ENCODE peak calls at places on chromosomes 16 and 17, in five cellular contexts. Q, N, Z, V and E are unnamed samples. For H3K4me1, the result is how much of the 10 kb centered on the place peaks cover.

GRCh38 chr17:39668141-39668924 is at the start of gene PNMT:
- DNase-seq in Q (peak), V (peak), Z (no peak), N (peak), E (peak)

GRCh38 chr17:78375401-78376079 is 2.9 kb upstream of the PGS1 start:
- DNase-seq in Q (no peak), V (peak), Z (no peak), N (no peak), E (peak)

GRCh38 chr17:8839410-8839935 is 28.0 kb downstream of the PIK3R6 start:
- DNase-seq in V (no peak), Q (no peak), Z (no peak), N (no peak), E (no peak)

GRCh38 chr17:14903810-14904209 is 361.3 kb downstream of the PMP22 start:
- DNase-seq in Q (no peak), V (no peak), Z (no peak), N (no peak), E (no peak)

GRCh38 chr16:52812945-52813556 is 239.6 kb downstream of the CHD9NB start:
- DNase-seq in V (no peak), Z (no peak), N (no peak), Q (no peak), E (no peak)

GRCh38 chr16:1150511-1150982 is 2.4 kb upstream of the CACNA1H start:
- DNase-seq in Q (no peak), V (no peak), N (no peak), Z (no peak), E (no peak)

GRCh38 chr17:40547079-40547784 is 18.0 kb downstream of the CCR7 start:
- DNase-seq in N (peak), V (peak), Q (no peak), Z (no peak), E (peak)

GRCh38 chr17:35605753-35606152 is 18.6 kb downstream of the AP2B1 start:
- DNase-seq in N (no peak), Z (no peak), Q (no peak), V (no peak), E (no peak)

GRCh38 chr16:66585477-66586239 is 6.4 kb downstream of the CMTM2 start:
- DNase-seq in N (no peak), Z (no peak), V (no peak), Q (no peak), E (no peak)

GRCh38 chr17:79047291-79047920 is 23.4 kb downstream of the C1QTNF1 start:
- DNase-seq in Q (no peak), N (no peak), V (peak), Z (no peak), E (no peak)

GRCh38 chr17:9350083-9350482 is 225.5 kb downstream of the STX8 start:
- DNase-seq in V (no peak), Q (no peak), N (no peak), Z (no peak), E (no peak)

GRCh38 chr17:21816592-21817567 is 124.6 kb downstream of the KCNJ18 start:
- DNase-seq in N (no peak), Q (no peak), V (no peak), Z (no peak), E (no peak)

GRCh38 chr17:1147664-1148063 is 32.1 kb downstream of the ABR start:
- DNase-seq in Z (no peak), N (no peak), V (no peak), Q (peak), E (peak)

GRCh38 chr16:4273858-4274291 is 1.1 kb upstream of the TFAP4 start:
- DNase-seq in V (peak), Z (no peak), Q (peak), N (no peak), E (peak)

GRCh38 chr17:31495049-31495885 is 103.8 kb downstream of the RAB11FIP4 start:
- DNase-seq in V (no peak), N (no peak), Q (no peak), Z (no peak), E (no peak)

GRCh38 chr17:57945999-57946797 is 9.0 kb downstream of the CUEDC1 start:
- DNase-seq in V (no peak), Z (no peak), Q (no peak), N (no peak), E (no peak)

GRCh38 chr16:23434380-23434779 is 18.6 kb downstream of the COG7 start:
- DNase-seq in Q (peak), N (no peak), V (no peak), Z (no peak), E (no peak)

GRCh38 chr16:57888128-57888527 is 82.8 kb downstream of the CNGB1 start:
- DNase-seq in N (no peak), Q (no peak), V (no peak), Z (no peak), E (no peak)

GRCh38 chr17:32671891-32672290 is 185.1 kb downstream of the CDK5R1 start:
- DNase-seq in Q (no peak), N (no peak), V (no peak), Z (no peak), E (peak)

GRCh38 chr17:69084911-69085310 is 24.2 kb upstream of the ABCA9 start:
- DNase-seq in N (no peak), Q (peak), V (no peak), Z (no peak), E (no peak)

GRCh38 chr16:87569601-87570559 is 32.4 kb upstream of the JPH3 start:
- DNase-seq in Z (no peak), Q (no peak), V (no peak), N (no peak), E (no peak)

GRCh38 chr17:34782271-34782670 is 179.0 kb downstream of the CCT6B start:
- DNase-seq in N (no peak), Z (no peak), Q (no peak), V (no peak), E (no peak)

GRCh38 chr17:73803867-73804539 is 159.8 kb upstream of the SDK2 start:
- DNase-seq in Q (no peak), N (no peak), Z (no peak), V (no peak), E (no peak)

GRCh38 chr17:41483531-41483930 is 2.6 kb upstream of the KRT35 start:
- DNase-seq in Q (peak), V (no peak), N (no peak), Z (no peak), E (no peak)

GRCh38 chr17:35965272-35965671 is 16.0 kb downstream of the CCL16 start:
- DNase-seq in N (no peak), Z (no peak), V (no peak), Q (no peak), E (no peak)

GRCh38 chr17:32461853-32462617 is 17.7 kb downstream of the PSMD11 start:
- DNase-seq in Q (peak), Z (no peak), V (no peak), N (peak), E (no peak)

GRCh38 chr17:34721326-34721725 is 141.9 kb downstream of the TMEM132E start:
- DNase-seq in Q (no peak), N (no peak), Z (no peak), V (no peak), E (no peak)

GRCh38 chr17:57747221-57748017 is 2.3 kb upstream of the CCDC182 start:
- DNase-seq in Q (peak), N (peak), Z (no peak), V (no peak), E (no peak)

GRCh38 chr17:35749560-35750412 is 3.3 kb downstream of the GAS2L2 start:
- DNase-seq in Z (no peak), V (no peak), N (no peak), Q (peak), E (no peak)

GRCh38 chr17:6065351-6065750 is 4.8 kb upstream of the WSCD1 start:
- DNase-seq in Z (no peak), V (no peak), N (no peak), Q (no peak), E (no peak)

GRCh38 chr16:85172465-85173071 is 60.3 kb upstream of the CIBAR2 start:
- DNase-seq in Z (no peak), V (no peak), Q (peak), N (no peak), E (no peak)
- H3K4me1 ChIP-seq in Z (under half), V (under half), Q (under half), N (under half), E (half or more)

DNA sequence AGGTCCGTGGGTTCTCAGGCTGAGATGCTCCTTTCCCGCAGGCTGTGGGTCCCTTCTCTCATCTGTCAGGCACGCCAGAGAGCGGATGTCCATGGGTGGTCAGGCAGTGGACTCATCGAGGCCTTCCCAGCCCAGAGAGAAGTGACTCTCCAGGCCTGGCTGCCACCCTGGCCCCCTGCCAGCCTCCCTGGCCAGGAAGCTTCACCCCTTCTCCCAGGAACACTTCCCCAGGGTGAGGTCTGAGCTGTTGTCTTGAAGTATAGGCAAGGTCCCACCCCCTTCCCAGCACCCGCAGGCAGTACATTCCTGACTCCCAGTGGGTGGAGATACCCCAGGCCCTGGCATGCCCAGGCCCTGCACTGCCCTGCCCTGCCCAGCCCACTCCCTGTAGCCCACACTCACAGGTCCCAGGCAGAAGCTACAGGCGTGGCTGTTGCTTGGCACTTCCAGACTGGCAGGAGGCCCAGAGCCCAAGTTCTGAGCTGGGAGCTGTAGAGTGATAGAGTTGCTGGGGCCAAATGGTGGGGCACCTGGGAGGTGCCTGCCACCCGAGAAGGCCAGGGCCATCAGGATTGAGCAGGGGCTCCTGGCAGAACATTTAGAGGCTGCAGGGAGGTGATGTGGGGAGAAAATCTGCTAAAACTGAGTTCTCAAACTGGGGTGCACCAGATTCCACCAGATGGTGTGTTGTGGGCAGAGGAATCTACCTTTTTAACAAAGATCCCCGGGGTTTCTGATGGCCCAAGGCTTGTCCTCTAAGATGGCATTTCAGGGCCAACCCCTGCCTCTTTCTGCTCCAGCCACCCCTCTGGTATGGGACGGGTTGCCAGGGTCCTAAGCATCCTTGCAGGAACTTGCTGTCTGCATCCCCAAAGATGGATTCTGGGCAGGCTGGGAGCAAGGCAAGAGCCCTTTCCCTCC is 6.7 kb downstream of the ITGA3 start:
- DNase-seq in N (no peak), Z (peak), V (peak), Q (no peak), E (peak)
- H3K4me3 ChIP-seq in N (no peak), Z (peak), V (no peak), Q (no peak), E (peak)

GRCh38 chr17:48565024-48565558 is 13.1 kb downstream of the HOXB4 start:
- DNase-seq in N (no peak), Z (no peak), Q (no peak), V (no peak), E (no peak)

GRCh38 chr17:48567646-48568354 is 10.3 kb downstream of the HOXB4 start:
- DNase-seq in Z (no peak), Q (no peak), N (no peak), V (no peak), E (no peak)

GRCh38 chr17:48566717-48567116 is 11.4 kb downstream of the HOXB4 start:
- DNase-seq in V (no peak), Q (no peak), Z (no peak), N (no peak), E (no peak)

GRCh38 chr17:48568499-48569259 is 9.5 kb downstream of the HOXB4 start:
- DNase-seq in Z (no peak), V (no peak), Q (no peak), N (no peak), E (no peak)

DNA sequence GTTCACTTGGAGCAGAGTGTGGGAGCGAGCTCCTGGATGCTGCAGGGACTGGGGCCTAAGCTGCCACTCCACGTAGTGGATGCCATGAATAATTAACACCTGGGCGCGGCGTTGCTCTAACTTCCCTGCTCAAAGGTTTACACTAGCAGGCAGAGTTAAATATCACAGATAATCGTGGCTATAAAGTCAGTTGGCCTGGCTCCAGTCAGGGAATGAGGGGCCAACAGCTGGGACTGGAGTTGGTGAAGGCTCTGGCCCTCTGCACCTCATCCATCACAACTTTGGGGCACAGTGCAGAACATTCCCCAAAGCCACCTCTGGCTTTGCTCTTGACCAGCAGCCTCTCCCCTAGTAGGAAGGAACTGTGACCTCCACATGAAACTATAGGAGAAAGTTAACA is 10.9 kb downstream of the HOXB4 start:
- DNase-seq in V (no peak), N (no peak), Z (no peak), Q (no peak), E (no peak)
- H3K4me1 ChIP-seq in V (under half), N (under half), Z (under half), Q (under half), E (under half)

DNA sequence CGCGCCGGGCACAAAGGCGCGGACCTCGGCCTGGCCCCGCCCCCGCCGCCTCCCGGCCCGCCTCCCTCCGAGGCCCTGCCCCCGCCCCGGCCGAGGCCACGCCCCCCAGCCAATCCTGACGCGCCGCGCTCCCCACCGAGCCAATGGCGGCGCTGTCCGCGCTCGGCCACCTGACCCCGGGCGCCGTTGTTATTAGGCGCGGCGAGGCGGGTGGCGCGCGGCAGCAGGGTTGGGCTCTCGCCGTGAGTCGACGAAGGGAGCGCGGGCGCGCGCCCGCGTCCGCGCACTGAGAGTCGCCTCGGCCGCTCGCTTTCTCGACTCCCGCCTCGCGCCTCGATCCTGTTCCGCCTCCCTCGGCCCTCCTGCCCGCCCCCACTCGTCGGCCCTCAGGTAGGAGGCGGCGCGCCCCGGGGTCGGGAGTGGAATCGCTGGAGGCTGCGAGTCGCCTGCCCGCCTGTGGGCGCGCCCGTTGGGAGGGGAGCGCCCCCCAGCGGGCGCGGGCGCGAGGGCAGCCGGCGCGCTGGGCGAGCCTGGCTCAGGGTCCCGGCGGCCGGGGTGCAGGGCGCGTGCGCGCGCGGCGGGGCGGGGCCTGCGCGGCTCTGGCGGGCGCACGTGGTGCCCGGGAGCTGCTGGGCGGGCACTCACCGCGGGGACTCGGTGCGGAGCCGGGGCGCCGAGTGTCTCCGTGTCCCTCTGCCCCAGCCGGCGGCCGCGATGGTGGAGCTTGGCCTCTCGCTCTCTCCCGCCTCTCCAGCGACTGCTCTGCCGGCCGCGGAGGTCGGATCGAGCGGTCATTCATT is 405 bp upstream of the CBLN1 start:
- DNase-seq in N (no peak), V (peak), Q (peak), Z (no peak), E (peak)
- H3K4me3 ChIP-seq in N (no peak), V (peak), Q (peak), Z (peak), E (peak)

DNA sequence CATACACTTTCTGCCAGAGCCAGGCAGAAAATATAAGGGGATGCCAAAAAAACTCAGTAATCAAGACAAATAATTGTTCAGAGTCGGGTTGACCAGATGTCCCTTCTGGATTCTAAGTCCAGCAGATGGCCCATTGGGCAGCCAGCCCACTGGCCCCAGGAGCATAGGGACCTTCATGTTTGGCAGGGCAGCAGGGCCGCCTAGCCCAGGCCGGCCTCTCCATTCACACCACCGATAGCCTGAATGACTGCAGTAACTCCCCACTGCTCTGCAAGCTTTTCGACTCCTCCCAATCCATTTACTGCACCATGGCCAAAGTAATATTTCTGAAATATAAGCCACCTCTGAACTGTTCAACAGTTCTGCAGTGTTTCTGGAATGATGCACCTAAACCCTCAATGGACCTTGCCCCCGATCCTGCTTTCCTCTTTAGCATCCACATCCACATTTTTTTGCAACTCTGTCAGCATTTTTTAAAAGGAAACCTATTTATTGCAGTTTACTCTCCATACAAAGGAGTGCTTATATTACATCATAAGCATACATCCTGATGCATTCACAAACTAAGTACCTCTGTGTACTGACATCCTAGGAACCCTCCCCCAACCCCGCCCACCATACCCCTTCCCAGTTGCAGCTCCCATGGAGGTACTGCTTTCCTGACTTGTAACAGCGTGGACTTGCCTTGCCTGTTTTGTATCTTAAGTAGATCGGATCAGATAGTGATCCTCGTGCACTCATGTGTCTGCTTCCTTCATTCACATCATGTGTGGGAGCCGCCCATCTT is 46.3 kb downstream of the LDHD start:
- DNase-seq in Z (no peak), V (no peak), N (no peak), Q (no peak), E (peak)
- H3K4me1 ChIP-seq in Z (under half), V (under half), N (under half), Q (under half), E (under half)

GRCh38 chr16:82867425-82867824 is 240.7 kb downstream of the CDH13 start:
- DNase-seq in Q (no peak), Z (no peak), V (no peak), N (no peak), E (no peak)
- H3K4me3 ChIP-seq in Q (no peak), Z (peak), V (no peak), N (no peak), E (no peak)

GRCh38 chr16:27114006-27114405 is 47.3 kb downstream of the C16orf82 start:
- DNase-seq in V (no peak), Z (no peak), Q (no peak), N (no peak), E (no peak)
- H3K4me1 ChIP-seq in V (under half), Z (under half), Q (under half), N (under half), E (under half)

GRCh38 chr16:69771651-69771967 is 9.5 kb downstream of the WWP2 start:
- DNase-seq in Q (no peak), V (no peak), N (no peak), Z (no peak), E (no peak)
- H3K4me3 ChIP-seq in Q (no peak), V (no peak), N (no peak), Z (no peak), E (no peak)

GRCh38 chr16:28087675-28088285 is 24.3 kb upstream of the GSG1L start:
- DNase-seq in N (no peak), V (no peak), Q (no peak), Z (no peak), E (no peak)
- H3K4me1 ChIP-seq in N (under half), V (under half), Q (under half), Z (under half), E (under half)